ENCODE peak calls at places on chromosomes 16 and 17, in six cellular contexts. I is ELR; B is stimulated activated CD8-positive, alpha-beta memory T cell treated with anti-CD3 and anti-CD28 coated beads, Interleukin-7, amount 100 ng/mL, for 1 hour; W is cardiac septum; X is anterior cingulate cortex; D is HFFc6. T is an unnamed sample.

GRCh38 chr17:70901870-70902269 is 732.5 kb downstream of the KCNJ2 start:
- DNase-seq in I (peak; percentile 4), B (no peak), W (no peak), X (no peak), D (no peak), T (no peak)

GRCh38 chr17:13638855-13639458 is 37.2 kb upstream of the HS3ST3A1 start:
- DNase-seq in I (peak; percentile 34), B (no peak), W (no peak), X (no peak), D (peak; percentile 10), T (no peak)

GRCh38 chr17:13086142-13086769 is 68.4 kb upstream of the ELAC2 start:
- DNase-seq in I (no peak), B (no peak), W (no peak), X (no peak), D (no peak), T (no peak)

GRCh38 chr16:27174798-27175197 is 28.5 kb upstream of the KDM8 start:
- DNase-seq in I (peak; percentile 80), B (no peak), W (no peak), X (no peak), D (peak; percentile 72), T (no peak)

GRCh38 chr17:50613007-50613406 is 21.7 kb upstream of the ABCC3 start:
- DNase-seq in I (no peak), B (no peak), W (no peak), X (no peak), D (no peak), T (no peak)

GRCh38 chr17:42287305-42288077 is 807 bp upstream of the STAT5A start:
- DNase-seq in I (no peak), B (no peak), W (peak; percentile 75), X (peak; percentile 27), D (no peak), T (peak; percentile 76)

GRCh38 chr17:62760059-62760887 is 47.8 kb downstream of the MARCHF10 start:
- DNase-seq in I (peak; percentile 24), B (no peak), W (no peak), X (no peak), D (peak; percentile 74), T (no peak)

GRCh38 chr17:59347975-59348391 is 16.5 kb downstream of the YPEL2 start:
- DNase-seq in I (no peak), B (no peak), W (no peak), X (no peak), D (no peak), T (no peak)

GRCh38 chr16:72932050-72932449 is 115.9 kb downstream of the ZFHX3 start:
- DNase-seq in I (no peak), B (no peak), W (no peak), X (no peak), D (no peak), T (no peak)

GRCh38 chr17:42118545-42118944 is 2.6 kb downstream of the KAT2A start:
- DNase-seq in I (peak; percentile 52), B (no peak), W (no peak), X (no peak), D (no peak), T (no peak)

GRCh38 chr17:73151888-73152633 is 12.7 kb upstream of the SSTR2 start:
- DNase-seq in I (no peak), B (no peak), W (no peak), X (no peak), D (no peak), T (no peak)

GRCh38 chr16:10150906-10151305 is 31.3 kb downstream of the GRIN2A start:
- DNase-seq in I (peak; percentile 72), B (no peak), W (no peak), X (no peak), D (no peak), T (no peak)

GRCh38 chr17:48907713-48908046 is 527 bp upstream of the UBE2Z start:
- DNase-seq in I (peak; percentile 68), B (no peak), W (no peak), X (no peak), D (peak; percentile 75), T (no peak)

GRCh38 chr16:70635356-70636016 is 10.9 kb upstream of the IL34 start:
- DNase-seq in I (peak; percentile 92), B (no peak), W (no peak), X (no peak), D (peak; percentile 74), T (no peak)

GRCh38 chr17:19380551-19381284 is 2.4 kb downstream of the MAPK7 start:
- DNase-seq in I (no peak), B (no peak), W (peak; percentile 59), X (no peak), D (no peak), T (no peak)

GRCh38 chr16:78599271-78599670 is 499.8 kb downstream of the WWOX start:
- DNase-seq in I (no peak), B (no peak), W (no peak), X (no peak), D (no peak), T (no peak)

GRCh38 chr16:64254443-64255367 is 867.2 kb downstream of the CDH11 start:
- DNase-seq in I (no peak), B (no peak), W (no peak), X (no peak), D (no peak), T (no peak)

GRCh38 chr17:80761421-80761871 is 216.8 kb downstream of the RPTOR start:
- DNase-seq in I (peak; percentile 97), B (no peak), W (no peak), X (no peak), D (peak; percentile 71), T (no peak)

GRCh38 chr17:76140661-76141211 is 309 bp downstream of the FOXJ1 start:
- DNase-seq in I (no peak), B (no peak), W (no peak), X (no peak), D (no peak), T (no peak)

GRCh38 chr17:82385559-82386255 is 14.1 kb downstream of the UTS2R start:
- DNase-seq in I (no peak), B (no peak), W (no peak), X (no peak), D (no peak), T (peak; percentile 25)

GRCh38 chr17:78940708-78941107 is 15.5 kb upstream of the TIMP2 start:
- DNase-seq in I (peak; percentile 53), B (no peak), W (no peak), X (no peak), D (no peak), T (no peak)

GRCh38 chr16:48911700-48912099 is 301.7 kb upstream of the N4BP1 start:
- DNase-seq in I (peak; percentile 3), B (no peak), W (no peak), X (no peak), D (no peak), T (no peak)

GRCh38 chr17:19787733-19788357 is 39.7 kb upstream of the ALDH3A1 start:
- DNase-seq in I (no peak), B (no peak), W (no peak), X (no peak), D (no peak), T (no peak)

GRCh38 chr16:85555549-85556455 is 57.3 kb upstream of the GSE1 start:
- DNase-seq in I (peak; percentile 46), B (no peak), W (no peak), X (no peak), D (no peak), T (no peak)

GRCh38 chr16:70152578-70153302 is 20.8 kb upstream of the CLEC18C start:
- DNase-seq in I (no peak), B (no peak), W (no peak), X (no peak), D (no peak), T (peak; percentile 15)

GRCh38 chr17:72931163-72931562 is 161.3 kb downstream of the SLC39A11 start:
- DNase-seq in I (no peak), B (no peak), W (no peak), X (no peak), D (no peak), T (no peak)

GRCh38 chr16:83470406-83470805 is 337.4 kb upstream of the HSBP1 start:
- DNase-seq in I (peak; percentile 46), B (no peak), W (no peak), X (no peak), D (peak; percentile 1), T (no peak)

GRCh38 chr16:67182288-67182687 is 1.5 kb downstream of the MATCAP1 start:
- DNase-seq in I (no peak), B (no peak), W (no peak), X (no peak), D (no peak), T (no peak)

GRCh38 chr16:11379420-11379819 is 34.2 kb downstream of the RMI2 start:
- DNase-seq in I (peak; percentile 38), B (no peak), W (peak; percentile 20), X (no peak), D (no peak), T (no peak)

GRCh38 chr16:83682126-83682857 is 125.5 kb upstream of the HSBP1 start:
- DNase-seq in I (no peak), B (no peak), W (no peak), X (no peak), D (no peak), T (no peak)

GRCh38 chr17:60887607-60888028 is 210.0 kb downstream of the BCAS3 start:
- DNase-seq in I (no peak), B (no peak), W (no peak), X (no peak), D (no peak), T (no peak)

GRCh38 chr16:85752511-85753420 is 1.9 kb upstream of the C16orf74 start:
- DNase-seq in I (peak; percentile 65), B (no peak), W (no peak), X (no peak), D (no peak), T (no peak)

GRCh38 chr16:54511181-54511731 is 224.7 kb upstream of the IRX3 start:
- DNase-seq in I (no peak), B (no peak), W (no peak), X (no peak), D (no peak), T (no peak)

GRCh38 chr17:42685831-42686230 is 3.5 kb downstream of the CNTNAP1 start:
- DNase-seq in I (no peak), B (no peak), W (no peak), X (no peak), D (no peak), T (no peak)

GRCh38 chr16:57025941-57026777 is 36.8 kb downstream of the NLRC5 start:
- DNase-seq in I (no peak), B (no peak), W (no peak), X (no peak), D (no peak), T (peak; percentile 8)